ENCODE peak calls at places on chromosomes 12 and 14, in five cellular contexts. One of them, this sample, is unnamed.
A peak's percentile ranks its signal among the peaks of the same experiment; 100 is the strongest.

GRCh38 chr12:120687570-120688289 is 781 bp downstream of the MLEC start:
- DNase-seq in A549: no peak
- DNase-seq in NCI-H2081: no peak
- DNase-seq in HuH-7.5: no peak
- DNase-seq in T47D: no peak
- DNase-seq in this sample: peak; percentile 36

GRCh38 chr12:3962661-3963483 is 89.7 kb upstream of the PARP11 start:
- DNase-seq in T47D: no peak
- DNase-seq in NCI-H2081: no peak
- DNase-seq in A549: no peak
- DNase-seq in HuH-7.5: no peak
- DNase-seq in this sample: no peak

GRCh38 chr14:83006071-83006670 is 1472.5 kb upstream of the SEL1L start:
- DNase-seq in HuH-7.5: no peak
- DNase-seq in NCI-H2081: no peak
- DNase-seq in T47D: no peak
- DNase-seq in A549: no peak
- DNase-seq in this sample: no peak

GRCh38 chr14:98591161-98591560 is 680.8 kb downstream of the BCL11B start:
- DNase-seq in NCI-H2081: no peak
- DNase-seq in A549: no peak
- DNase-seq in HuH-7.5: no peak
- DNase-seq in T47D: no peak
- DNase-seq in this sample: no peak

GRCh38 chr12:1590083-1590979 is 4.0 kb downstream of the FBXL14 start:
- DNase-seq in T47D: no peak
- DNase-seq in A549: no peak
- DNase-seq in HuH-7.5: no peak
- DNase-seq in NCI-H2081: no peak
- DNase-seq in this sample: no peak

GRCh38 chr14:104694991-104695659 is 5.7 kb downstream of the INF2 start:
- DNase-seq in T47D: no peak
- DNase-seq in NCI-H2081: peak; percentile 46
- DNase-seq in A549: no peak
- DNase-seq in HuH-7.5: no peak
- DNase-seq in this sample: no peak

GRCh38 chr12:105803292-105803691 is 335.5 kb downstream of the NUAK1 start:
- DNase-seq in HuH-7.5: no peak
- DNase-seq in NCI-H2081: no peak
- DNase-seq in A549: no peak
- DNase-seq in T47D: peak; percentile 18
- DNase-seq in this sample: no peak

GRCh38 chr12:114166360-114166759 is 200.2 kb upstream of the RBM19 start:
- DNase-seq in NCI-H2081: no peak
- DNase-seq in HuH-7.5: no peak
- DNase-seq in A549: peak; percentile 22
- DNase-seq in T47D: peak; percentile 58
- DNase-seq in this sample: no peak

GRCh38 chr14:22218729-22219128 is 370.3 kb downstream of the DAD1 start:
- DNase-seq in NCI-H2081: no peak
- DNase-seq in HuH-7.5: no peak
- DNase-seq in A549: no peak
- DNase-seq in T47D: no peak
- DNase-seq in this sample: no peak

This sample was measured in LHCN-M2.